ENCODE peak calls at places on chromosome 7, in six cellular contexts. X is IMR-90, N is H1, K is mesendoderm, F is neuronal stem cell, Y is mesenchymal stem cell. R is an unnamed sample.

GRCh38 chr7:148979827-148980226 is 48.5 kb downstream of the PDIA4 start:
- DNase-seq in N (no peak), K (no peak), X (no peak), Y (no peak), F (no peak), R (no peak)

GRCh38 chr7:146698995-146699610 is 582.5 kb downstream of the CNTNAP2 start:
- DNase-seq in Y (no peak), F (no peak), N (no peak), X (no peak), K (peak), R (no peak)

GRCh38 chr7:833601-834258 is 1.5 kb downstream of the SUN1 start:
- DNase-seq in X (peak), F (no peak), Y (peak), K (no peak), N (no peak), R (no peak)

GRCh38 chr7:51324206-51324884 is 7.7 kb upstream of the COBL start:
- DNase-seq in K (no peak), N (peak), F (no peak), X (no peak), Y (no peak), R (peak)

GRCh38 chr7:2687338-2687869 is 598 bp upstream of the AMZ1 start:
- DNase-seq in N (peak), F (no peak), Y (peak), X (peak), K (no peak), R (peak)

GRCh38 chr7:155009570-155010157 is 6.7 kb upstream of the PAXIP1 start:
- DNase-seq in X (no peak), Y (peak), N (no peak), K (peak), F (no peak), R (peak)

GRCh38 chr7:13024323-13024722 is 336.9 kb downstream of the ARL4A start:
- DNase-seq in Y (no peak), K (no peak), N (no peak), X (no peak), F (no peak), R (no peak)

GRCh38 chr7:124201768-124202349 is 169.0 kb upstream of the TMEM229A start:
- DNase-seq in Y (peak), K (no peak), N (no peak), F (peak), X (peak), R (no peak)

GRCh38 chr7:104946338-104946737 is 67.7 kb upstream of the KMT2E start:
- DNase-seq in K (no peak), X (no peak), F (no peak), N (no peak), Y (no peak), R (no peak)

GRCh38 chr7:19114591-19114855 is 2.9 kb downstream of the TWIST1 start:
- DNase-seq in K (no peak), X (peak), N (no peak), F (no peak), Y (peak), R (no peak)

GRCh38 chr7:141302617-141303016 is 228.8 kb downstream of the TMEM178B start:
- DNase-seq in Y (no peak), F (no peak), X (no peak), N (no peak), K (no peak), R (no peak)

GRCh38 chr7:128361463-128362441 is at the start of gene PRRT4:
- DNase-seq in K (peak), X (no peak), Y (peak), F (no peak), N (peak), R (no peak)

GRCh38 chr7:128710391-128710930 is 28.7 kb upstream of the CALU start:
- DNase-seq in K (no peak), N (no peak), F (no peak), X (no peak), Y (no peak), R (no peak)

GRCh38 chr7:301291-302053 is 11.5 kb downstream of the FOXL3 start:
- DNase-seq in K (no peak), F (no peak), N (no peak), X (no peak), Y (no peak), R (no peak)

GRCh38 chr7:142313528-142313927 is 55.7 kb upstream of the PRSS58 start:
- DNase-seq in K (no peak), F (no peak), X (no peak), Y (no peak), N (no peak), R (no peak)

GRCh38 chr7:150335101-150335773 is 6.2 kb downstream of the RARRES2 start:
- DNase-seq in X (peak), K (peak), N (no peak), Y (peak), F (no peak), R (no peak)

GRCh38 chr7:88092676-88092999 is 127.2 kb downstream of the SRI start:
- DNase-seq in N (no peak), F (no peak), X (no peak), Y (no peak), K (no peak), R (no peak)

GRCh38 chr7:104231054-104232046 is 23.5 kb upstream of the ORC5 start:
- DNase-seq in Y (peak), K (peak), F (peak), X (peak), N (peak), R (peak)

GRCh38 chr7:3092468-3092867 is 48.8 kb upstream of the CARD11 start:
- DNase-seq in X (peak), K (no peak), N (no peak), F (no peak), Y (no peak), R (no peak)

GRCh38 chr7:49670991-49671390 is 102.4 kb upstream of the VWC2 start:
- DNase-seq in N (no peak), F (no peak), X (no peak), K (no peak), Y (no peak), R (peak)

GRCh38 chr7:84821671-84822534 is 365.0 kb downstream of the SEMA3D start:
- DNase-seq in F (no peak), X (no peak), K (no peak), Y (no peak), N (no peak), R (no peak)

GRCh38 chr7:102170417-102170970 is 116.2 kb upstream of the SH2B2 start:
- DNase-seq in N (no peak), F (no peak), Y (peak), X (no peak), K (no peak), R (no peak)

GRCh38 chr7:105512926-105513526 is 9.0 kb downstream of the PUS7 start:
- DNase-seq in N (no peak), Y (no peak), X (no peak), K (no peak), F (no peak), R (no peak)

GRCh38 chr7:99021941-99022560 is 121.9 kb downstream of the SMURF1 start:
- DNase-seq in N (no peak), K (no peak), X (no peak), F (no peak), Y (no peak), R (no peak)

GRCh38 chr7:36677769-36678435 is 46.4 kb downstream of the AOAH start:
- DNase-seq in N (no peak), Y (no peak), K (no peak), X (no peak), F (no peak), R (no peak)

GRCh38 chr7:129781128-129781855 is 169.8 kb downstream of the NRF1 start:
- DNase-seq in N (no peak), K (no peak), X (no peak), Y (no peak), F (peak), R (no peak)

GRCh38 chr7:42831953-42832522 is 79.8 kb downstream of the C7orf25 start:
- DNase-seq in K (no peak), F (no peak), N (no peak), Y (peak), X (no peak), R (no peak)

GRCh38 chr7:91319326-91319725 is 55.1 kb downstream of the FZD1 start:
- DNase-seq in F (no peak), Y (no peak), K (no peak), N (no peak), X (no peak), R (no peak)

GRCh38 chr7:140726304-140726703 is 29.8 kb downstream of the NDUFB2 start:
- DNase-seq in Y (peak), X (peak), K (peak), N (no peak), F (no peak), R (no peak)

GRCh38 chr7:2260820-2261219 is 18.8 kb downstream of the NUDT1 start:
- DNase-seq in K (no peak), Y (peak), F (no peak), N (no peak), X (peak), R (no peak)

GRCh38 chr7:79298145-79298760 is 155.2 kb downstream of the MAGI2 start:
- DNase-seq in F (peak), Y (peak), K (peak), X (peak), N (no peak), R (peak)

GRCh38 chr7:101705327-101705726 is 76.2 kb upstream of the MYL10 start:
- DNase-seq in F (no peak), N (no peak), K (no peak), Y (no peak), X (peak), R (no peak)

GRCh38 chr7:151735186-151735853 is 141.6 kb downstream of the PRKAG2 start:
- DNase-seq in K (no peak), F (no peak), X (no peak), Y (peak), N (no peak), R (no peak)
- H3K18ac ChIP-seq in K (no peak), F (peak), X (peak), Y (peak), N (no peak), R (peak)

GRCh38 chr7:152923711-152924110 is 164.2 kb downstream of the ACTR3B start:
- DNase-seq in X (no peak), K (no peak), Y (no peak), F (no peak), N (no peak), R (no peak)

GRCh38 chr7:152922318-152923081 is 162.9 kb downstream of the ACTR3B start:
- DNase-seq in F (no peak), N (no peak), X (no peak), Y (no peak), K (no peak), R (no peak)

GRCh38 chr7:152925412-152926147 is 166.0 kb downstream of the ACTR3B start:
- DNase-seq in F (peak), K (peak), N (peak), X (no peak), Y (no peak), R (no peak)

GRCh38 chr7:152924238-152924637 is 164.7 kb downstream of the ACTR3B start:
- DNase-seq in N (no peak), Y (no peak), F (no peak), K (no peak), X (no peak), R (no peak)

GRCh38 chr7:152924826-152925411 is 165.4 kb downstream of the ACTR3B start:
- DNase-seq in Y (no peak), K (peak), X (no peak), F (no peak), N (peak), R (no peak)
- H3K4me3 ChIP-seq in Y (no peak), K (peak), X (no peak), F (peak), N (peak), R (no peak)

GRCh38 chr7:23530901-23531793 is 634 bp downstream of the TRA2A start:
- DNase-seq in F (peak), X (peak), Y (peak), K (peak), N (peak), R (peak)
- H4K8ac ChIP-seq in F (no peak), X (peak), Y (peak), K (no peak), N (peak), R (peak)

DNA sequence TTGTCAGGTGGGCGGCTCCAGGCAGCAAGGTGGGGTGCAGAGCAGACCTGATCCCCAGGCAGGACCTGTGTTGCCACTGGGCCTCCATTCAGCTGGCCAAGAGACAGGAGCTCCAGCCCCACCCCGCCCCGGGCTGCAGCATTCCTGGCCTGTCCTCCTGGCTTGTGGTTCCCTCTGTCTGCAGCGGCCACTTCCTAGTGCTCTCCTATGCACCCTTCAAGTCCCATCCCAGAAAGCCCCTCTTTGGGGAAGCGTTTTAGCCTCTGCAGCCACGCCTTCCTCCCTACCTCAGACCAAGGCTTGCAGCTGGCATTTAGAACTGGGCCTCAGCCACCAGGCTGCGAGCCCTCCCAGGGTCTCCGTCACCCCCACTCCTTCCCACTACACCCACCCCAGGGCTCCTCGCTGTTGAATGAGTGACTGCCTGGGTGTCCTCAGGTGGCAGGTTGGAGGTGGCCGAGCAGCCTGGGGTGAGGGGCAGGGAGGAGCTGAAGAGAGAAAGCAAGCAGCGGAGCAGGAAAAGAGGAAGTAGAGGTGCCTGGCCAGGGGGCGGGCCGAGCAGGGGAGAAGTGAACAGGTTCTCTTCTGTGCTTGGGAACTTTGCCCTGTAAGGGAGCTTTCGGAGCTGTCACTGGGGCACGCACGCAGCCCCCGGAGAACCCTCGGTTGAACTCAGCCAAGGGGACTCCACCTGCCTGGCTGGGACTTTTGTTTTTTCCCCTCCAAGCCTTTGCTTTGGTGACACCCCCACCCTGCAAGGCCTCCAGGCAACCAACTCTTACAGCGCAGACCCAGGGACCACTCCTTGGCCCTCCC is 109.1 kb upstream of the TNRC18 start:
- DNase-seq in N (peak), F (no peak), X (no peak), Y (no peak), K (peak), R (peak)
- H3K18ac ChIP-seq in N (peak), F (peak), X (no peak), Y (peak), K (peak), R (peak)

DNA sequence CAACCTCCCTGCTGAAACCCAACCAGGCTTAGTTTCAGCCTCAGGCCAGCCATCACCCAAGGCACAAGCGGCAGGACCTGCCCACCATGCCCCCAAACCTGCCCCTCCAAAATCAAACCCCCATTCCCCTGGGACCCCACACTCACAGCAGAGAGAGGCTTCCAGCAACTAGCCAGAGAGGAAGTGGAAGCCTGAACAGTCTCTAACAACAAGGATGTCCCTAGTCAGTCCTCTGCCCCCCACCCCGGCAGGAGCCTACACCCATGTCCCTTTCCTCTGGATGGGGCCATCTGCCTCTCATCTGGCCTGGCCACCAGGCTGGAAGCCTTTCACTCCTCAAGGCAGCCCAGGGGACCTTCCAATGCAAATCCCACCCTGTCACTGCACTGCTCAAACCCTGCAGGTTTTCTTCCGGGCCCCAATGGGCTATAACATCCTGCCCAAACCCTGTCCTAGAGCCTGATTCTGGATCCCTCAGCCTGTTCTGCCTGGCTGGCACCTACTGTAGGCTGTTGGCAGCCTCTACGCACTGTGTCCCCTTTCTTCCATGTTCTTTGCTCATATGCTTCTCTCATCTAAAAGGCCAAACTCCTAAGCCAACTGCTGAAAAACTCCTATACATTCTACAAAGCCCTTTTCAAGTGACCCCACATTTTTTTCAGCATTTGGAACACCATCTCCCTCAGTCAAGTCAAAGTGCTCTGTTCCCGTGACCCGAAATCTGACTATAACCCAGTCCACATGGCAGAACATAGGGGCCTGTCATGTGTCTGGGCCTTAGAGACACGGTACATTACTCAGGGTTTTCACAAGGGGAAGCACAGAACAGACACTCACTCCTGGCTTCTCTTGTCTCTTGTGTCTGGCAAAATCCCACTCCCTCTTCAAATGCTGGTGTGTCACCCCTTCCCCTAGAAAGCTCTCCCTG is 253.3 kb downstream of the TNS3 start:
- DNase-seq in K (peak), N (no peak), Y (peak), X (no peak), F (no peak), R (no peak)
- H3K4me3 ChIP-seq in K (no peak), N (peak), Y (peak), X (no peak), F (peak), R (peak)

GRCh38 chr7:100100420-100101015 is 679 bp downstream of the MCM7 start:
- DNase-seq in N (peak), Y (peak), K (peak), F (peak), X (peak), R (peak)

GRCh38 chr7:100098913-100099312 is 2.3 kb downstream of the MCM7 start:
- DNase-seq in F (no peak), X (no peak), K (no peak), N (no peak), Y (no peak), R (no peak)

GRCh38 chr7:100099452-100099851 is 1.7 kb downstream of the MCM7 start:
- DNase-seq in N (no peak), Y (no peak), K (no peak), F (no peak), X (no peak), R (no peak)

GRCh38 chr7:100102950-100103840 is 1.8 kb downstream of the AP4M1 start:
- DNase-seq in N (no peak), Y (peak), F (no peak), K (no peak), X (peak), R (no peak)

GRCh38 chr7:100101016-100101862 is at the start of the genes AP4M1 and MCM7:
- DNase-seq in Y (peak), N (peak), K (peak), X (peak), F (peak), R (peak)
- H4K8ac ChIP-seq in Y (peak), N (peak), K (peak), X (peak), F (no peak), R (peak)

GRCh38 chr7:70923086-70923845 is 208.7 kb upstream of the GALNT17 start:
- DNase-seq in X (no peak), N (no peak), K (peak), Y (no peak), F (no peak), R (no peak)
- H3K18ac ChIP-seq in X (no peak), N (peak), K (no peak), Y (no peak), F (peak), R (no peak)

DNA sequence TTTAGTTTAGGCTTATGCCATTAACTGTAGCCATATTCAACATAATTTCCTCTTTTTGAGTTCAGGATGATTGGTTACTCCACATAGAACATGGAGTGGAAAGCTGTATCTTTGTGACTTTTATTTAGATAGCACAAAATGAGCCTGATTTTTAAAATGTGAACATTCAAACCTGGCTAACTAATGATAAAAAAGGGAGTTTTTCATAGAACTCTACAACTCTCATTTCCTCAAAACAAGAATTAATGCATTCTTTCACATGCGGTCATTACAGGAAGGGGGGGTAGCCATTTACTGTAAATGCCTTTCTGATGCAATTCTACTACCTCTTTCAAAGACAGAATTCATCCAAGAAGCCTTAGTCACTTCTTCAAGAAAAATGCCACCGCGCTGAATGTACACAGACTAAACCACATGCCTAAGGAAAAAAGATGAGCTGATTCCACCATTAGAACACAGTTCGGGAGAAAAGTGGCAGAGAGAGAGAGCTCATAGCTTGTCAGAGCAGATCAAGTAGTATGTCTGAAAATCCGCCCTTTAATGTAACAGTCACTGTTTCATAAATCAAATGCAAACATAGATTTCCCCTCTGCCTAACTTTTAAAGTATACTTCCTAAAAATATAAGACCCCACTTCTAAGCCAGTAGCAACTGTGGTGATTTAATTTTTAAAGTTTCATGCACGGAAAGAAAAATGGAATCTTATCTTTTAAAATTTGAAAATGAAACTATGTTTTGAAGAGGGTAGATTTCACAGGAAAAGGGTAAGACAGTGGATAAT is 226.4 kb upstream of the KLF14 start:
- DNase-seq in Y (peak), K (peak), N (no peak), F (no peak), X (peak), R (peak)
- H3K4me3 ChIP-seq in Y (peak), K (no peak), N (no peak), F (no peak), X (peak), R (no peak)

GRCh38 chr7:133130166-133130565 is 48.3 kb upstream of the CHCHD3 start:
- DNase-seq in N (no peak), F (no peak), X (no peak), Y (no peak), K (no peak), R (no peak)
- H4K8ac ChIP-seq in N (no peak), F (no peak), X (no peak), Y (no peak), K (no peak), R (no peak)

R was measured in trophoblast cell.